ENCODE peak calls at places on chromosomes 12 and 14, in four cellular contexts. One of them, this sample, is unnamed.

GRCh38 chr12:111626230-111626629 is 27.1 kb upstream of the ATXN2 start:
- DNase-seq in H1: no peak
- DNase-seq in K562: no peak
- DNase-seq in HepG2: no peak
- DNase-seq in this sample: no peak

GRCh38 chr12:94380507-94380906 is 79.2 kb downstream of the CEP83 start:
- DNase-seq in HepG2: peak
- DNase-seq in H1: no peak
- DNase-seq in K562: no peak
- DNase-seq in this sample: no peak

GRCh38 chr12:53805067-53805466 is 53.3 kb upstream of the CISTR start:
- DNase-seq in HepG2: no peak
- DNase-seq in H1: no peak
- DNase-seq in K562: no peak
- DNase-seq in this sample: no peak

GRCh38 chr12:29216797-29217583 is 67.9 kb downstream of the FAR2 start:
- DNase-seq in HepG2: no peak
- DNase-seq in K562: no peak
- DNase-seq in H1: no peak
- DNase-seq in this sample: no peak

GRCh38 chr14:76007852-76008251 is 22.3 kb downstream of the IFT43 start:
- DNase-seq in HepG2: no peak
- DNase-seq in H1: no peak
- DNase-seq in K562: no peak
- DNase-seq in this sample: no peak

GRCh38 chr12:120719072-120719471 is 6.6 kb upstream of the ACADS start:
- DNase-seq in H1: no peak
- DNase-seq in K562: no peak
- DNase-seq in HepG2: peak
- DNase-seq in this sample: no peak

GRCh38 chr12:127284021-127284420 is 982.9 kb upstream of the TMEM132C start:
- DNase-seq in HepG2: no peak
- DNase-seq in H1: no peak
- DNase-seq in K562: no peak
- DNase-seq in this sample: no peak

GRCh38 chr12:26285401-26285800 is 90.0 kb downstream of the SSPN start:
- DNase-seq in HepG2: no peak
- DNase-seq in K562: no peak
- DNase-seq in H1: no peak
- DNase-seq in this sample: no peak

GRCh38 chr12:123075092-123075491 is 75.8 kb downstream of the PITPNM2 start:
- DNase-seq in H1: no peak
- DNase-seq in K562: no peak
- DNase-seq in HepG2: no peak
- DNase-seq in this sample: no peak

GRCh38 chr12:46153267-46153872 is 115.5 kb downstream of the SLC38A1 start:
- DNase-seq in K562: peak
- DNase-seq in HepG2: peak
- DNase-seq in H1: no peak
- DNase-seq in this sample: peak

GRCh38 chr12:132312516-132312915 is 16.9 kb downstream of the GALNT9 start:
- DNase-seq in K562: no peak
- DNase-seq in HepG2: no peak
- DNase-seq in H1: no peak
- DNase-seq in this sample: no peak

GRCh38 chr14:68468437-68469207 is 324.2 kb downstream of the ZFP36L1 start:
- DNase-seq in K562: no peak
- DNase-seq in H1: no peak
- DNase-seq in HepG2: no peak
- DNase-seq in this sample: no peak

GRCh38 chr12:26298785-26299621 is 103.6 kb downstream of the SSPN start:
- DNase-seq in H1: no peak
- DNase-seq in HepG2: no peak
- DNase-seq in K562: peak
- DNase-seq in this sample: peak

GRCh38 chr12:95942106-95942531 is 295 bp downstream of the CCDC38 start:
- DNase-seq in K562: no peak
- DNase-seq in H1: no peak
- DNase-seq in HepG2: peak
- DNase-seq in this sample: no peak

GRCh38 chr14:78835052-78835451 is 664.9 kb downstream of the NRXN3 start:
- DNase-seq in H1: no peak
- DNase-seq in HepG2: no peak
- DNase-seq in K562: no peak
- DNase-seq in this sample: no peak

GRCh38 chr14:35016568-35016967 is 29.5 kb upstream of the FAM177A1 start:
- DNase-seq in K562: no peak
- DNase-seq in H1: no peak
- DNase-seq in HepG2: no peak
- DNase-seq in this sample: no peak

DNA sequence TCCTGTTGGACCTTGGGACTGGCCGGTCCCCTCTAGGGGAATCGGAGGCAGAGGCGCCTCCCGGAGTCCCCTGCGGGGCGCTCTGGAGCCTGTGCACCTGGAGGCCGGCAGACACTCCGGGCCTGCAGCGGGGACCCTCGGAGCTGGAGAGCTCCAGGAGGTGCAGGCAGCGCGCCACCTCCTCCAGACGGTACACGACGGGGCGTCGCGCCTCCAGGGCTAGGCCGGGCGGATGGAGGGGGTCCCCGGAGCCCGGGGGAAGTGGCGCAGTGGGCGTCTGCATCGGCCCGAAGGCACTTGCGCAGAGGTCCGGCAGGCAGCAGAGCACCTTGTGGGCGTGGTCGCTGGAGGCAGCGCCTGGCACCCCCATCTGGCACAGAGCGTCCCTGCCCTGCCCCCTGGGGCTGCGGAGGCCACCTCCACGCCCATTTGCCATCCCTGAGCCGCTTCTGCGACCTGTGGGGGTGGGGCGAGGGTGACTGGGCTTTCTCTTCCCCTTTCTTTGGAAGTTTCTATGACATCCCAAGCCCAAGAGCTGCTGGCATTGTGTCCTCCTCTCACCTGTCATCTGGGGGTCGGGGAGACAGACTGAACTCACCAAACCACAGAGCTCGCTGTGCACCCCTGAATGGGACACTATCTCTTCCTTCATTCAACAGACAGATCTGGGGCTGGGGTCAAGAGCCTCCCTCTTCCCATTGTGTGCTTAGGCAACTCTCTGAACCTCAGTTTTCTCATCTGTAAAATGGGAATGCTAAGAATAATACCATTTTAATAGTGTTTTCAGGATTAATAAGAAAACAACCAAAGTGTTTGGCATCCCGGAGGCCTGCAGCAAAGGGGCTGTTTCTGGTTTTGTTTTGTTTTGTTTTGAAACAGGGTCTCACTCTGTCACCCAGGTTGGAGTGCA is 37.5 kb upstream of the CORO1C start:
- DNase-seq in H1: peak
- DNase-seq in K562: no peak
- DNase-seq in HepG2: peak
- DNase-seq in this sample: peak
- H3K4me3 ChIP-seq in H1: peak
- H3K4me3 ChIP-seq in K562: no peak
- H3K4me3 ChIP-seq in HepG2: peak
- H3K4me3 ChIP-seq in this sample: peak

GRCh38 chr14:88248606-88249005 is 74.5 kb downstream of the KCNK10 start:
- DNase-seq in HepG2: no peak
- DNase-seq in K562: no peak
- DNase-seq in H1: no peak
- DNase-seq in this sample: no peak
- H3K4me2 ChIP-seq in HepG2: no peak
- H3K4me2 ChIP-seq in K562: no peak
- H3K4me2 ChIP-seq in H1: no peak
- H3K4me2 ChIP-seq in this sample: no peak

GRCh38 chr14:87508333-87508732 is 484.6 kb downstream of the GALC start:
- DNase-seq in HepG2: no peak
- DNase-seq in K562: no peak
- DNase-seq in H1: no peak
- DNase-seq in this sample: no peak
- TF ChIP-seq PHF8 in HepG2: no peak
- TF ChIP-seq PHF8 in K562: no peak
- TF ChIP-seq PHF8 in H1: no peak
- TF ChIP-seq PHF8 in this sample: no peak

GRCh38 chr14:55780156-55780946 is 200.3 kb downstream of the KTN1 start:
- DNase-seq in H1: no peak
- DNase-seq in HepG2: no peak
- DNase-seq in K562: no peak
- DNase-seq in this sample: peak
- H3K4me3 ChIP-seq in H1: no peak
- H3K4me3 ChIP-seq in HepG2: no peak
- H3K4me3 ChIP-seq in K562: no peak
- H3K4me3 ChIP-seq in this sample: no peak

DNA sequence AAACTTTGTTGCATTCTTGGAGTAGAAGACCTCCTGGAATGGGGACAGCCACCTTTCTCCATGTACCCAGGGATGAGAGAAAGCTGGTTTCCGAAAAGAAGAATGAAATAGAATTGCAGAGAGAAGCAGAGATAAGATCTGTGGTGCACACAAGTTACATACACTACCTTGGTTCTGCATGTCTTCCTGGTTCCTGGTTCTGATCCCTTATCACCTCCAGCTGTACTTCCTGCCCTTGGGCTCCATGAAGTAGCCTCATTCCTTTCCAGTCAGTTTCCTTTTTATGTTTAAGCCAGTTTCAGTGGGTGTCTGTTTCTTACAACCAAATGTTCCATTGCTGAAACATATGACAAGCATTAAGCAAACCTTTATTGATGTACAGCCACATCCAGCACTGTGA is 69.3 kb downstream of the FBXW8 start:
- DNase-seq in HepG2: no peak
- DNase-seq in H1: no peak
- DNase-seq in K562: peak
- DNase-seq in this sample: no peak
- H3K4me2 ChIP-seq in HepG2: no peak
- H3K4me2 ChIP-seq in H1: no peak
- H3K4me2 ChIP-seq in K562: peak
- H3K4me2 ChIP-seq in this sample: no peak

DNA sequence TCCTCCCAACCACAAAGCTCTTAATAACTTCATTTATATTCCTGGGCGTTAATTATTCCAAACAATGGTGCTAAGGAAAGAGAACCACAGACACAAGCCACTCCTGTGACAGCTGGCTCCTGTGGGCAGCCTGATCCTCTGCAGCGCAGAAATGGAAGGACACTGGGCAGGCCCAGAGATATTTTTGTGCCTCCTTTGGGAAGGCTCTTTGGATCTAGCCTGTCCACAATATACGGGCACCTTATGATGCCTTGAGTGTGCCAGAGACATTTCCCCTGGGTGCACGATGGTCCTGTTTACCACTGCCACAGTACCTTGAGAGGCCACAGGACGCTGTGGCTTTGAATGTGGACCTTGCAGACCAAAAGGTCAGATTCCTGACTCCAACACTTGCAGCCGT is 2.1 kb downstream of the ASB2 start:
- DNase-seq in H1: no peak
- DNase-seq in HepG2: no peak
- DNase-seq in K562: no peak
- DNase-seq in this sample: no peak
- TF ChIP-seq PHF8 in H1: no peak
- TF ChIP-seq PHF8 in HepG2: no peak
- TF ChIP-seq PHF8 in K562: no peak
- TF ChIP-seq PHF8 in this sample: no peak

GRCh38 chr12:13976880-13977279 is 4.5 kb downstream of the GRIN2B start:
- DNase-seq in H1: no peak
- DNase-seq in HepG2: no peak
- DNase-seq in K562: no peak
- DNase-seq in this sample: no peak

GRCh38 chr12:13986031-13986430 is 4.6 kb upstream of the GRIN2B start:
- DNase-seq in H1: no peak
- DNase-seq in K562: no peak
- DNase-seq in HepG2: no peak
- DNase-seq in this sample: no peak

GRCh38 chr12:13981296-13981962 is at the start of gene GRIN2B:
- DNase-seq in H1: peak
- DNase-seq in K562: no peak
- DNase-seq in HepG2: no peak
- DNase-seq in this sample: peak

GRCh38 chr12:13980548-13981295 is 680 bp downstream of the GRIN2B start:
- DNase-seq in H1: peak
- DNase-seq in HepG2: no peak
- DNase-seq in K562: no peak
- DNase-seq in this sample: peak

DNA sequence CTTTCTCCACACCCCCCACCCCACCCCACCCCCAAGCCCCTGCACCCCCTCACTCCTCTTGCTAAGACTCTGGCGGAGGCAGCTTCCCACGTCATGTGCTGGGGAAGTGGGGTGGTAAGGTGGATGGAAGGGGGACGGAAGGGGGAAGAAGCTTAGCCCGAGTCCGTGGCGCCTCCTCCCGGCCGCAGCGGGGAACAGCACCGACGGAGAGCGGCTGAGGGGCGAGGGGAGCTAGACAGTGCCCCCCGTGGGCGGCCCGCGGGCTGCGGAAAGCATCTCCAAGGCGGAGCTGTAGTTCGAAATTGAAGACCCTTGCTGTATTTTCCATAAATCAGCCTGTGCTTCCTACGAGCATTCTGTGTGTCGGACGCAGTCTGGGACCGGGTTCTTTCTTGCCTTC is 608 bp upstream of the GRIN2B start:
- DNase-seq in HepG2: no peak
- DNase-seq in H1: peak
- DNase-seq in K562: no peak
- DNase-seq in this sample: peak
- H3K4me3 ChIP-seq in HepG2: no peak
- H3K4me3 ChIP-seq in H1: peak
- H3K4me3 ChIP-seq in K562: no peak
- H3K4me3 ChIP-seq in this sample: peak

GRCh38 chr12:3303410-3304136 is 187.4 kb upstream of the PRMT8 start:
- DNase-seq in H1: peak
- DNase-seq in HepG2: peak
- DNase-seq in K562: no peak
- DNase-seq in this sample: no peak
- H3K4me2 ChIP-seq in H1: no peak
- H3K4me2 ChIP-seq in HepG2: peak
- H3K4me2 ChIP-seq in K562: no peak
- H3K4me2 ChIP-seq in this sample: no peak

GRCh38 chr14:55665067-55665700 is 85.2 kb downstream of the KTN1 start:
- DNase-seq in HepG2: no peak
- DNase-seq in H1: no peak
- DNase-seq in K562: no peak
- DNase-seq in this sample: no peak
- TF ChIP-seq PHF8 in HepG2: no peak
- TF ChIP-seq PHF8 in H1: no peak
- TF ChIP-seq PHF8 in K562: no peak
- TF ChIP-seq PHF8 in this sample: no peak

This sample was measured in A549.